ENCODE peak calls at places on chromosomes 3 and 15, in nine cellular contexts. W is uterus; Q is AG04450; D is coronary artery; C is adrenal gland; S is sigmoid colon; J is HL-60; H is effector memory CD4-positive, alpha-beta T cell; V is mammary epithelial cell. P is an unnamed sample.
A peak's percentile ranks its signal among the peaks of the same experiment; 100 is the strongest.

GRCh38 chr3:46378426-46378942 is 7.7 kb downstream of the CCR5 start:
- DNase-seq in W (peak; percentile 31), Q (peak; percentile 13), D (no peak), C (peak; percentile 61), S (peak; percentile 73), J (peak; percentile 77), H (peak; percentile 25), V (peak; percentile 61), P (no peak)

GRCh38 chr3:127915115-127915936 is at the start of gene KBTBD12:
- DNase-seq in W (no peak), Q (no peak), D (no peak), C (no peak), S (peak; percentile 77), J (no peak), H (no peak), V (no peak), P (peak; percentile 73)

GRCh38 chr3:157491136-157491535 is 12.1 kb downstream of the VEPH1 start:
- DNase-seq in W (no peak), Q (no peak), D (no peak), C (no peak), S (no peak), J (no peak), H (no peak), V (no peak), P (no peak)

GRCh38 chr3:75294124-75294523 is 370.0 kb upstream of the FRG2C start:
- DNase-seq in W (peak; percentile 18), Q (peak; percentile 4), D (no peak), C (peak; percentile 44), S (peak; percentile 72), J (peak; percentile 2), H (no peak), V (peak; percentile 6), P (peak; percentile 66)

GRCh38 chr3:157441102-157441622 is 4.5 kb downstream of the PTX3 start:
- DNase-seq in W (no peak), Q (no peak), D (no peak), C (no peak), S (no peak), J (no peak), H (no peak), V (no peak), P (no peak)

GRCh38 chr15:98536976-98537375 is 111.4 kb upstream of the IGF1R start:
- DNase-seq in W (no peak), Q (no peak), D (no peak), C (no peak), S (no peak), J (no peak), H (no peak), V (no peak), P (no peak)

GRCh38 chr15:52164631-52165265 is 26.4 kb downstream of the GNB5 start:
- DNase-seq in W (no peak), Q (no peak), D (no peak), C (no peak), S (no peak), J (peak; percentile 41), H (no peak), V (no peak), P (no peak)

GRCh38 chr3:70973558-70973957 is 610.0 kb downstream of the FOXP1 start:
- DNase-seq in W (no peak), Q (no peak), D (no peak), C (no peak), S (no peak), J (no peak), H (no peak), V (peak; percentile 35), P (no peak)

GRCh38 chr3:53804697-53805462 is 41.3 kb downstream of the CHDH start:
- DNase-seq in W (peak; percentile 28), Q (peak; percentile 56), D (no peak), C (no peak), S (peak; percentile 40), J (no peak), H (no peak), V (peak; percentile 72), P (no peak)

GRCh38 chr3:23900744-23901143 is 16.0 kb downstream of the NKIRAS1 start:
- DNase-seq in W (no peak), Q (no peak), D (no peak), C (no peak), S (no peak), J (no peak), H (no peak), V (no peak), P (no peak)

GRCh38 chr3:65024148-65024547 is 336.3 kb upstream of the ADAMTS9 start:
- DNase-seq in W (no peak), Q (no peak), D (no peak), C (no peak), S (no peak), J (no peak), H (no peak), V (no peak), P (no peak)

GRCh38 chr3:122975924-122976293 is 51.7 kb downstream of the SEMA5B start:
- DNase-seq in W (no peak), Q (no peak), D (no peak), C (no peak), S (no peak), J (peak; percentile 40), H (no peak), V (no peak), P (no peak)

GRCh38 chr3:42043116-42043796 is 47.9 kb upstream of the TRAK1 start:
- DNase-seq in W (peak; percentile 46), Q (no peak), D (no peak), C (peak; percentile 54), S (peak; percentile 69), J (no peak), H (no peak), V (no peak), P (no peak)

GRCh38 chr3:157247391-157247790 is 87.4 kb upstream of the CCNL1 start:
- DNase-seq in W (no peak), Q (no peak), D (no peak), C (no peak), S (no peak), J (no peak), H (no peak), V (no peak), P (no peak)

GRCh38 chr3:13406200-13406599 is 13.9 kb downstream of the NUP210 start:
- DNase-seq in W (no peak), Q (no peak), D (no peak), C (no peak), S (no peak), J (no peak), H (no peak), V (no peak), P (no peak)

GRCh38 chr3:13407475-13407874 is 12.6 kb downstream of the NUP210 start:
- DNase-seq in W (no peak), Q (no peak), D (no peak), C (no peak), S (no peak), J (no peak), H (no peak), V (no peak), P (no peak)

GRCh38 chr3:13407926-13408325 is 12.2 kb downstream of the NUP210 start:
- DNase-seq in W (no peak), Q (no peak), D (no peak), C (no peak), S (no peak), J (no peak), H (no peak), V (no peak), P (no peak)

GRCh38 chr3:13411186-13411860 is 8.8 kb downstream of the NUP210 start:
- DNase-seq in W (no peak), Q (no peak), D (no peak), C (no peak), S (peak; percentile 36), J (no peak), H (no peak), V (no peak), P (no peak)

DNA sequence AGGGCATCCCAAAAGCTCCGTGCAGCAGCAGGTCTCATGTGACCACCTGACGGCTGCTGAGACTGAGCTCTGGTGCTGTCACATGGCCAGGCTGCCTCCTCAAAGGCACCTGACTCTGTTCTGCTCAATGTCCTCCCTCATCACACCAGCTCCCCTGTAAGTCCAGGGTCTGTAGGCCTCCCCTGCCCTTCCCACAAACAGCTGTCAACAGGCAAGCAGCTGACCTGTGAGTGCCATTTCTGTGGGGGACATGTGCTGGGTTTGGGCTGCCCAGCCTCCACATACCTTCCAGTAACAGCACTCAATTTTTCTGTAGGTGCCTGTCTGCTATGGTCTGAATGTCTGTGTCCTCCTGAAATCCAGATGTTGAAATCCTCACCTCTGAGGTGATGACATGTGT is 11.2 kb downstream of the NUP210 start:
- DNase-seq in W (no peak), Q (no peak), D (no peak), C (no peak), S (no peak), J (no peak), H (no peak), V (no peak), P (no peak)
- H3K4me3 ChIP-seq in W (no peak overlapping the region), Q (no peak overlapping the region), D (no peak overlapping the region), C (no peak overlapping the region), S (no peak overlapping the region), J (no peak overlapping the region), H (no peak overlapping the region), V (no peak overlapping the region), P (no peak overlapping the region)

GRCh38 chr3:44045476-44046275 is 196.0 kb upstream of the TOPAZ1 start:
- DNase-seq in W (no peak), Q (no peak), D (no peak), C (peak; percentile 23), S (no peak), J (peak; percentile 75), H (no peak), V (peak; percentile 41), P (no peak)
- H3K27ac ChIP-seq in W (no peak overlapping the region), Q (no peak overlapping the region), D (no peak overlapping the region), C (no peak overlapping the region), S (no peak overlapping the region), J (no peak overlapping the region), H (no peak overlapping the region), V (no peak overlapping the region), P (no peak overlapping the region)

DNA sequence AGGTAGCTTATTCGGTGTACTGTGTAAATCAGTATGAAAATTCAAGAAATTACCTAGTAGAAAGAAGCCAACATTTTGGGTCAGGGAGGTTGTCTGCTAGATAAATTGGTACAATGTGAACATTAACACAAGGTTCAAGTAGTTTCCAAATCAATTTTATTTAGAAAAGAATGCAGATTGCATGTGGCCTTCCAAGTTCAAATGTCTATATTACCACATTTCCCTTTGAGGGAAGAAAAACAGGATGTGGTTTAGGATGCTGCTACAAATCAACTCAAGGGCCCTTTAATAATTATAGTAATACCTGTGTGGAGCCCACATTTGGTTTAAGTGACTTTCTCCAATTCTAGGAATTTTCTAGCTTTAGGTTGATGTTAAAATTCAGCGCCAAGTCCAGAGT is 57.5 kb downstream of the CADPS start:
- DNase-seq in W (no peak), Q (no peak), D (no peak), C (no peak), S (no peak), J (no peak), H (no peak), V (no peak), P (no peak)
- H3K4me3 ChIP-seq in W (no peak overlapping the region), Q (no peak overlapping the region), D (no peak overlapping the region), C (no peak overlapping the region), S (no peak overlapping the region), J (no peak overlapping the region), H (no peak overlapping the region), V (no peak overlapping the region), P (no peak overlapping the region)

DNA sequence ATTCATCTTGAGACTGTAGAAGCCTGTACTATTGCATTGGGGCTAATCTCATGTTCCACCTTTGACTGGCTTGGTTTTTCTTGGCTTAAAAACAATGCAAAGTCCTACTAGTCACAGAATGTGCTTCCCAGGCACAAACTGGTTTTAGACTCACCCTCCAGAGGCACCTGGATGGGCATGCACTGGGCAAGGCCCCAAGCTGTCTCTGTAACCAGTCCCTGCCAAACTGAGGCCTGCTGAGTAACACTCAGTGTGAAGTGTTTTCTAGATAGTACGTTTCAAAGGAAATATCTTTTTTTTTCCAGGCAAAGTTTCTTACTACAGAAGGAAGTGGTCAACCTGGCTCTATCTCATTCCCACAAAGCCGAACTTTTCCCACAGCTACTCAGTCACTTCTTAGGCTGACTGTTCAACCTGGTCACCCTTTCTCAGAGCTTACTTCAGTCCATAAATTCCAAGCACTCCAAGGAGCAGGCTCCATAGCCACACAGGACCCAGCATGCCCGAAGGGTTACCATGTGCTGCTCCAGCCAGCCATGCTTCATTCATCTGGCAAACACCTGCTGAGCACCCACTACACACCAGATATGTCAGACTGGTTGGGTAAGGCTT is 57.4 kb downstream of the NPTN start:
- DNase-seq in W (no peak), Q (no peak), D (no peak), C (peak; percentile 34), S (peak; percentile 70), J (no peak), H (no peak), V (peak; percentile 97), P (no peak)
- H3K27ac ChIP-seq in W (no peak overlapping the region), Q (no peak overlapping the region), D (no peak overlapping the region), C (no peak overlapping the region), S (peak overlapping the region; percentile 27), J (no peak overlapping the region), H (no peak overlapping the region), V (peak overlapping the region; percentile 78), P (no peak overlapping the region)